ENCODE peak calls at places on chromosomes 7 and 10, in eight cellular contexts. One of them, this sample, is unnamed. For H3K4me1, the result is how much of the 10 kb centered on the place peaks cover.

GRCh38 chr7:130463553-130464434 is 23.0 kb upstream of the CEP41 start:
- DNase-seq in heart left ventricle: no peak
- DNase-seq in PC-9: no peak
- DNase-seq in adrenal gland: no peak
- DNase-seq in Peyer's patch: no peak
- DNase-seq in mesenchymal stem cell: no peak
- DNase-seq in aorta: no peak
- DNase-seq in GM23248: no peak
- DNase-seq in this sample: no peak

GRCh38 chr10:63866747-63867140 is 345.5 kb downstream of the REEP3 start:
- DNase-seq in heart left ventricle: no peak
- DNase-seq in PC-9: no peak
- DNase-seq in adrenal gland: no peak
- DNase-seq in Peyer's patch: no peak
- DNase-seq in mesenchymal stem cell: peak
- DNase-seq in aorta: no peak
- DNase-seq in GM23248: peak
- DNase-seq in this sample: peak

GRCh38 chr7:154882931-154883474 is 119.9 kb downstream of the PAXIP1 start:
- DNase-seq in heart left ventricle: no peak
- DNase-seq in PC-9: no peak
- DNase-seq in adrenal gland: no peak
- DNase-seq in Peyer's patch: no peak
- DNase-seq in mesenchymal stem cell: no peak
- DNase-seq in aorta: no peak
- DNase-seq in GM23248: no peak
- DNase-seq in this sample: no peak

GRCh38 chr10:133460208-133460769 is 6.5 kb downstream of the SCART1 start:
- DNase-seq in heart left ventricle: no peak
- DNase-seq in PC-9: no peak
- DNase-seq in adrenal gland: no peak
- DNase-seq in Peyer's patch: no peak
- DNase-seq in mesenchymal stem cell: no peak
- DNase-seq in aorta: no peak
- DNase-seq in GM23248: no peak
- DNase-seq in this sample: no peak

GRCh38 chr10:132516771-132517725 is 20.5 kb upstream of the INPP5A start:
- DNase-seq in heart left ventricle: peak
- DNase-seq in PC-9: peak
- DNase-seq in adrenal gland: peak
- DNase-seq in Peyer's patch: peak
- DNase-seq in mesenchymal stem cell: peak
- DNase-seq in aorta: peak
- DNase-seq in GM23248: peak
- DNase-seq in this sample: peak

GRCh38 chr10:42878134-42878820 is 95.7 kb downstream of the BMS1 start:
- DNase-seq in heart left ventricle: no peak
- DNase-seq in PC-9: no peak
- DNase-seq in adrenal gland: no peak
- DNase-seq in Peyer's patch: no peak
- DNase-seq in mesenchymal stem cell: no peak
- DNase-seq in aorta: no peak
- DNase-seq in GM23248: no peak
- DNase-seq in this sample: no peak

GRCh38 chr10:89391882-89392756 is at the start of gene IFIT1:
- DNase-seq in heart left ventricle: peak
- DNase-seq in PC-9: no peak
- DNase-seq in adrenal gland: peak
- DNase-seq in Peyer's patch: peak
- DNase-seq in mesenchymal stem cell: peak
- DNase-seq in aorta: no peak
- DNase-seq in GM23248: peak
- DNase-seq in this sample: no peak

GRCh38 chr7:90222811-90223725 is 11.5 kb downstream of the STEAP2 start:
- DNase-seq in heart left ventricle: peak
- DNase-seq in PC-9: no peak
- DNase-seq in adrenal gland: no peak
- DNase-seq in Peyer's patch: peak
- DNase-seq in mesenchymal stem cell: no peak
- DNase-seq in aorta: no peak
- DNase-seq in GM23248: peak
- DNase-seq in this sample: peak

GRCh38 chr7:139568813-139569490 is 45.5 kb downstream of the CLEC2L start:
- DNase-seq in heart left ventricle: no peak
- DNase-seq in PC-9: no peak
- DNase-seq in adrenal gland: no peak
- DNase-seq in Peyer's patch: no peak
- DNase-seq in mesenchymal stem cell: no peak
- DNase-seq in aorta: peak
- DNase-seq in GM23248: no peak
- DNase-seq in this sample: no peak

GRCh38 chr10:129993621-129994020 is 29.5 kb upstream of the EBF3 start:
- DNase-seq in heart left ventricle: no peak
- DNase-seq in PC-9: no peak
- DNase-seq in adrenal gland: no peak
- DNase-seq in Peyer's patch: no peak
- DNase-seq in mesenchymal stem cell: no peak
- DNase-seq in aorta: no peak
- DNase-seq in GM23248: peak
- DNase-seq in this sample: no peak

GRCh38 chr10:110641256-110641655 is 2.9 kb upstream of the RBM20 start:
- DNase-seq in heart left ventricle: peak
- DNase-seq in PC-9: no peak
- DNase-seq in adrenal gland: no peak
- DNase-seq in Peyer's patch: no peak
- DNase-seq in mesenchymal stem cell: peak
- DNase-seq in aorta: no peak
- DNase-seq in GM23248: no peak
- DNase-seq in this sample: peak

GRCh38 chr10:110644598-110645462 is 694 bp downstream of the RBM20 start:
- DNase-seq in heart left ventricle: no peak
- DNase-seq in PC-9: no peak
- DNase-seq in adrenal gland: no peak
- DNase-seq in Peyer's patch: no peak
- DNase-seq in mesenchymal stem cell: no peak
- DNase-seq in aorta: no peak
- DNase-seq in GM23248: no peak
- DNase-seq in this sample: peak

GRCh38 chr10:110642204-110642979 is 1.7 kb upstream of the RBM20 start:
- DNase-seq in heart left ventricle: no peak
- DNase-seq in PC-9: no peak
- DNase-seq in adrenal gland: no peak
- DNase-seq in Peyer's patch: no peak
- DNase-seq in mesenchymal stem cell: no peak
- DNase-seq in aorta: no peak
- DNase-seq in GM23248: no peak
- DNase-seq in this sample: no peak

GRCh38 chr10:110643670-110644597 is at the start of gene RBM20:
- DNase-seq in heart left ventricle: peak
- DNase-seq in PC-9: no peak
- DNase-seq in adrenal gland: peak
- DNase-seq in Peyer's patch: no peak
- DNase-seq in mesenchymal stem cell: peak
- DNase-seq in aorta: peak
- DNase-seq in GM23248: peak
- DNase-seq in this sample: peak

DNA sequence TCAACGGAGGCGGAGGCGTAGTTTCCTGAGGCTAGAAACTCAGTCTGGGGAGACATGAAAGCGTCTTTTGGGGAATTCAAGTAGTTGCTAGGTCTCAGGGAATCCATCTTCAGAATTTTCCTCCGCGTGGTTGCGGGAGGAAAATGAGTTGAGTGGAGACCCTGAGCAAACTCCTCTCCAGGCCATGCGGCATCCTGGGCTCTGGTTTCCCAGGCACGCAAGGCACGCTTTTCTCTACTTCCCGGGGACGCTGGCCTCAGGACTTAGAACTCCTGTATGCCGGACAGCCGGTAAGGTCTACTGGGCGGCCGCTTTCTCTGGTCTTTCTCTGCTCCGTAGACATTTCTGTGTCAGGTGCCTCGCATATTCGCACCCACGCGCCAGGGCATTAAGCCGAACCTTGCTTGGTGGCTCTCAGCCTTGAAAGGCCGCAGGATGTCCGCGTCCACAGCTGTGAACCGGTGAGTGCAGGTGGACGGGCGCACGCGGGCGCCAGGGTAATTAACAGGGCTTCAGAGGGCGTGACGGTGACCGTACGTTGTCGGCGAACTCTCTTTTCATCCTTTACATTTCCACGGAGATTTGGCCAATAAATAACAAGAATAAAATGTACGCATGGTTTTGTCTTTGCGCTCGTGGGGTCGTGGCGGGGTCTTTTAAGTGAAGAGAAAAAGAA is 1.0 kb upstream of the RBM20 start:
- DNase-seq in heart left ventricle: no peak
- DNase-seq in PC-9: no peak
- DNase-seq in adrenal gland: no peak
- DNase-seq in Peyer's patch: no peak
- DNase-seq in mesenchymal stem cell: peak
- DNase-seq in aorta: no peak
- DNase-seq in GM23248: no peak
- DNase-seq in this sample: no peak
- H3K4me3 ChIP-seq in heart left ventricle: peak
- H3K4me3 ChIP-seq in PC-9: peak
- H3K4me3 ChIP-seq in adrenal gland: no peak
- H3K4me3 ChIP-seq in Peyer's patch: peak
- H3K4me3 ChIP-seq in mesenchymal stem cell: peak
- H3K4me3 ChIP-seq in aorta: peak
- H3K4me3 ChIP-seq in GM23248: peak
- H3K4me3 ChIP-seq in this sample: peak

DNA sequence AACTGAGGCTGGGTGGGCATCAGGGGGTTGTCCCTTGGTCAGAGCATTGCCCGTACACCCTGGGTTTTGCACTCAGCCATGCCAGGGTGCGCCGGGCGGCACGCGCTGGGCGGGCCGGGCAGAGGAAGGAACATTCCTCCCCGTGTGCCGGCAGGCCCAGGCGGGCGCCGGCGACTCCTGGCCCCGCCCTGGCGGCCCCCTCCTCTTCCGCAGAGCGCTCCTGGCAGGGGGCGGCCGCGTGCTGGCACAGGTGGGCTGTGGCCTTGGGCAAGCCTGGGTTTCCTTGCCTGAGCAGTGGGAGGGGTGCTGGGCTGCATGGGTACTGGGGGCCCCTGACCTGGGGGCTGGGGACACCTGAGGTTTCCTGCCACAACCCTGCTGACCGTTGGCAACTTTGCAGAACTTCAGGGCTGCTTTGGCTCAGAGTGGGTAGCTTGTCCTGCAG is 3.9 kb downstream of the LFNG start:
- DNase-seq in heart left ventricle: no peak
- DNase-seq in PC-9: peak
- DNase-seq in adrenal gland: no peak
- DNase-seq in Peyer's patch: no peak
- DNase-seq in mesenchymal stem cell: no peak
- DNase-seq in aorta: no peak
- DNase-seq in GM23248: no peak
- DNase-seq in this sample: no peak
- H3K4me1 ChIP-seq in heart left ventricle: under half
- H3K4me1 ChIP-seq in PC-9: half or more
- H3K4me1 ChIP-seq in adrenal gland: half or more
- H3K4me1 ChIP-seq in Peyer's patch: half or more
- H3K4me1 ChIP-seq in mesenchymal stem cell: half or more
- H3K4me1 ChIP-seq in aorta: under half
- H3K4me1 ChIP-seq in GM23248: under half
- H3K4me1 ChIP-seq in this sample: under half

GRCh38 chr10:23099816-23100215 is 4.4 kb downstream of the MSRB2 start:
- DNase-seq in heart left ventricle: no peak
- DNase-seq in PC-9: no peak
- DNase-seq in adrenal gland: no peak
- DNase-seq in Peyer's patch: no peak
- DNase-seq in mesenchymal stem cell: no peak
- DNase-seq in aorta: no peak
- DNase-seq in GM23248: peak
- DNase-seq in this sample: peak
- H3K27ac ChIP-seq in heart left ventricle: no peak
- H3K27ac ChIP-seq in PC-9: no peak
- H3K27ac ChIP-seq in adrenal gland: no peak
- H3K27ac ChIP-seq in Peyer's patch: no peak
- H3K27ac ChIP-seq in mesenchymal stem cell: no peak
- H3K27ac ChIP-seq in aorta: no peak
- H3K27ac ChIP-seq in GM23248: no peak
- H3K27ac ChIP-seq in this sample: no peak

GRCh38 chr7:120949393-120949799 is 1.2 kb upstream of the ING3 start:
- DNase-seq in heart left ventricle: no peak
- DNase-seq in PC-9: no peak
- DNase-seq in adrenal gland: no peak
- DNase-seq in Peyer's patch: no peak
- DNase-seq in mesenchymal stem cell: no peak
- DNase-seq in aorta: no peak
- DNase-seq in GM23248: peak
- DNase-seq in this sample: no peak
- H3K4me3 ChIP-seq in heart left ventricle: no peak
- H3K4me3 ChIP-seq in PC-9: peak
- H3K4me3 ChIP-seq in adrenal gland: no peak
- H3K4me3 ChIP-seq in Peyer's patch: peak
- H3K4me3 ChIP-seq in mesenchymal stem cell: peak
- H3K4me3 ChIP-seq in aorta: no peak
- H3K4me3 ChIP-seq in GM23248: peak
- H3K4me3 ChIP-seq in this sample: peak

GRCh38 chr10:109979215-109979614 is 28.6 kb upstream of the ADD3 start:
- DNase-seq in heart left ventricle: no peak
- DNase-seq in PC-9: no peak
- DNase-seq in adrenal gland: no peak
- DNase-seq in Peyer's patch: no peak
- DNase-seq in mesenchymal stem cell: no peak
- DNase-seq in aorta: no peak
- DNase-seq in GM23248: peak
- DNase-seq in this sample: no peak
- H3K4me1 ChIP-seq in heart left ventricle: under half
- H3K4me1 ChIP-seq in PC-9: under half
- H3K4me1 ChIP-seq in adrenal gland: under half
- H3K4me1 ChIP-seq in Peyer's patch: under half
- H3K4me1 ChIP-seq in mesenchymal stem cell: under half
- H3K4me1 ChIP-seq in aorta: under half
- H3K4me1 ChIP-seq in GM23248: half or more
- H3K4me1 ChIP-seq in this sample: under half

GRCh38 chr7:26078437-26079362 is 73.3 kb upstream of the NFE2L3 start:
- DNase-seq in heart left ventricle: peak
- DNase-seq in PC-9: peak
- DNase-seq in adrenal gland: peak
- DNase-seq in Peyer's patch: peak
- DNase-seq in mesenchymal stem cell: peak
- DNase-seq in aorta: peak
- DNase-seq in GM23248: peak
- DNase-seq in this sample: peak
- H3K27ac ChIP-seq in heart left ventricle: no peak
- H3K27ac ChIP-seq in PC-9: no peak
- H3K27ac ChIP-seq in adrenal gland: no peak
- H3K27ac ChIP-seq in Peyer's patch: no peak
- H3K27ac ChIP-seq in mesenchymal stem cell: no peak
- H3K27ac ChIP-seq in aorta: no peak
- H3K27ac ChIP-seq in GM23248: no peak
- H3K27ac ChIP-seq in this sample: no peak

GRCh38 chr10:93995182-93995581 is 1.5 kb downstream of the PLCE1 start:
- DNase-seq in heart left ventricle: no peak
- DNase-seq in PC-9: no peak
- DNase-seq in adrenal gland: no peak
- DNase-seq in Peyer's patch: no peak
- DNase-seq in mesenchymal stem cell: no peak
- DNase-seq in aorta: no peak
- DNase-seq in GM23248: no peak
- DNase-seq in this sample: no peak
- H3K4me3 ChIP-seq in heart left ventricle: peak
- H3K4me3 ChIP-seq in PC-9: peak
- H3K4me3 ChIP-seq in adrenal gland: no peak
- H3K4me3 ChIP-seq in Peyer's patch: peak
- H3K4me3 ChIP-seq in mesenchymal stem cell: no peak
- H3K4me3 ChIP-seq in aorta: no peak
- H3K4me3 ChIP-seq in GM23248: no peak
- H3K4me3 ChIP-seq in this sample: no peak

GRCh38 chr7:143456992-143457793 is 13.9 kb downstream of the TAS2R60 start:
- DNase-seq in heart left ventricle: no peak
- DNase-seq in PC-9: no peak
- DNase-seq in adrenal gland: no peak
- DNase-seq in Peyer's patch: no peak
- DNase-seq in mesenchymal stem cell: no peak
- DNase-seq in aorta: no peak
- DNase-seq in GM23248: peak
- DNase-seq in this sample: no peak
- H3K4me1 ChIP-seq in heart left ventricle: under half
- H3K4me1 ChIP-seq in PC-9: under half
- H3K4me1 ChIP-seq in adrenal gland: under half
- H3K4me1 ChIP-seq in Peyer's patch: under half
- H3K4me1 ChIP-seq in mesenchymal stem cell: under half
- H3K4me1 ChIP-seq in aorta: under half
- H3K4me1 ChIP-seq in GM23248: half or more
- H3K4me1 ChIP-seq in this sample: under half